ENCODE peak calls at places on chromosomes 1 and 21, in six cellular contexts. W, A, S, O, K and P are unnamed samples.

GRCh38 chr1:99598738-99599411 is 47.0 kb upstream of the PALMD start:
- ATAC-seq in W (peak; percentile 47), A (no peak), S (no peak), O (no peak), K (no peak), P (peak; percentile 23)

GRCh38 chr1:28736450-28737244 is at the start of gene YTHDF2:
- ATAC-seq in W (peak; percentile 99), A (peak; percentile 99), S (peak; percentile 97), O (peak; percentile 97), K (peak; percentile 91), P (peak; percentile 99)

GRCh38 chr1:88701275-88701674 is 17.2 kb downstream of the PKN2 start:
- ATAC-seq in W (peak; percentile 58), A (peak; percentile 33), S (no peak), O (no peak), K (no peak), P (peak; percentile 46)

GRCh38 chr1:88891318-88892145 is at the start of gene GTF2B:
- ATAC-seq in W (peak; percentile 91), A (peak; percentile 95), S (peak; percentile 95), O (peak; percentile 88), K (peak; percentile 85), P (peak; percentile 93)

GRCh38 chr1:93021539-93022134 is 57.4 kb upstream of the MTF2 start:
- ATAC-seq in W (no peak), A (no peak), S (peak; percentile 77), O (peak; percentile 72), K (peak; percentile 85), P (no peak)

GRCh38 chr1:209103135-209103534 is 480.4 kb upstream of the CAMK1G start:
- ATAC-seq in W (no peak), A (no peak), S (no peak), O (no peak), K (no peak), P (no peak)

GRCh38 chr1:199029855-199030254 is 391.0 kb downstream of the PTPRC start:
- ATAC-seq in W (no peak), A (no peak), S (no peak), O (peak; percentile 65), K (no peak), P (no peak)

GRCh38 chr1:100552031-100552430 is 14.1 kb downstream of the GPR88 start:
- ATAC-seq in W (no peak), A (no peak), S (no peak), O (no peak), K (no peak), P (no peak)

GRCh38 chr1:23403038-23403336 is 21.6 kb downstream of the TCEA3 start:
- ATAC-seq in W (no peak), A (peak; percentile 7), S (no peak), O (no peak), K (no peak), P (no peak)

GRCh38 chr1:15764890-15765289 is 6.3 kb downstream of the FBLIM1 start:
- ATAC-seq in W (no peak), A (no peak), S (no peak), O (no peak), K (no peak), P (no peak)

GRCh38 chr1:163824490-163824889 is 502.7 kb downstream of the NUF2 start:
- ATAC-seq in W (no peak), A (no peak), S (no peak), O (no peak), K (no peak), P (no peak)

GRCh38 chr1:232017057-232017456 is 390.5 kb downstream of the DISC1 start:
- ATAC-seq in W (no peak), A (no peak), S (no peak), O (no peak), K (no peak), P (no peak)

GRCh38 chr1:21861602-21862429 is 49.8 kb downstream of the LDLRAD2 start:
- ATAC-seq in W (no peak), A (no peak), S (no peak), O (no peak), K (no peak), P (peak; percentile 62)

GRCh38 chr1:229984310-229984991 is 82.6 kb upstream of the GALNT2 start:
- ATAC-seq in W (no peak), A (no peak), S (no peak), O (no peak), K (no peak), P (peak; percentile 39)

GRCh38 chr1:108009603-108010195 is 44.7 kb upstream of the VAV3 start:
- ATAC-seq in W (no peak), A (no peak), S (no peak), O (no peak), K (no peak), P (no peak)

GRCh38 chr21:36708512-36709029 is 9.7 kb downstream of the SIM2 start:
- ATAC-seq in W (no peak), A (no peak), S (no peak), O (no peak), K (no peak), P (no peak)

GRCh38 chr1:175802407-175803123 is 59.2 kb upstream of the TNR start:
- ATAC-seq in W (peak; percentile 75), A (peak; percentile 67), S (no peak), O (no peak), K (no peak), P (no peak)

GRCh38 chr21:34031835-34032370 is 41.5 kb upstream of the MRPS6 start:
- ATAC-seq in W (no peak), A (no peak), S (no peak), O (peak; percentile 28), K (no peak), P (no peak)

GRCh38 chr1:88175631-88176226 is 508.3 kb upstream of the PKN2 start:
- ATAC-seq in W (no peak), A (no peak), S (no peak), O (peak; percentile 25), K (no peak), P (no peak)

GRCh38 chr1:47650205-47650604 is 212.4 kb downstream of the FOXD2 start:
- ATAC-seq in W (no peak), A (no peak), S (no peak), O (no peak), K (no peak), P (no peak)

GRCh38 chr1:111593403-111594127 is 26.0 kb upstream of the RAP1A start:
- ATAC-seq in W (no peak), A (no peak), S (no peak), O (no peak), K (no peak), P (no peak)

GRCh38 chr1:172402878-172403573 is 17.5 kb upstream of the C1orf105 start:
- ATAC-seq in W (no peak), A (no peak), S (no peak), O (no peak), K (no peak), P (no peak)

GRCh38 chr1:154329551-154330131 is 4.3 kb downstream of the ATP8B2 start:
- ATAC-seq in W (no peak), A (no peak), S (no peak), O (peak; percentile 14), K (peak; percentile 15), P (no peak)

GRCh38 chr1:40244138-40244744 is 3.5 kb upstream of the TMCO2 start:
- ATAC-seq in W (no peak), A (no peak), S (no peak), O (no peak), K (no peak), P (no peak)

GRCh38 chr1:169149555-169150286 is 43.2 kb downstream of the ATP1B1 start:
- ATAC-seq in W (no peak), A (no peak), S (no peak), O (no peak), K (no peak), P (no peak)